ENCODE peak calls at places on chromosomes 4 and X, in ten cellular contexts. N, D, S, O, L, Y, G, W, T and Q are unnamed samples.
A peak's percentile ranks its signal among the peaks of the same experiment; 100 is the strongest.

GRCh38 chr4:3040447-3041191 is 33.7 kb downstream of the HTT-AS start:
- DNase-seq in D (no peak), Y (no peak), G (no peak), L (no peak), N (peak; percentile 34), O (no peak), T (no peak), S (no peak), W (no peak), Q (no peak)

GRCh38 chr4:149790172-149790907 is 25.3 kb downstream of the IQCM start:
- DNase-seq in D (no peak), O (no peak), N (no peak), T (no peak), S (no peak), Y (no peak), G (no peak), W (no peak), L (peak; percentile 1), Q (no peak)

GRCh38 chr4:101345596-101346311 is 1.6 kb downstream of the PPP3CA start:
- DNase-seq in W (no peak), S (peak; percentile 23), T (peak; percentile 72), D (peak; percentile 54), O (peak; percentile 35), L (peak; percentile 65), N (peak; percentile 78), Y (peak; percentile 65), G (peak; percentile 76), Q (no peak)

GRCh38 chr4:153000068-153000420 is 63.9 kb downstream of the FHDC1 start:
- DNase-seq in O (no peak), D (no peak), T (no peak), L (no peak), S (no peak), W (no peak), N (no peak), G (no peak), Y (no peak), Q (no peak)

GRCh38 chr4:99921174-99921573 is 25.2 kb downstream of the DNAJB14 start:
- DNase-seq in G (no peak), Y (no peak), W (no peak), T (no peak), D (no peak), S (no peak), O (no peak), L (no peak), N (no peak), Q (no peak)

GRCh38 chr4:123807187-123807586 is 410.6 kb downstream of the SPRY1 start:
- DNase-seq in L (no peak), D (no peak), G (no peak), S (no peak), T (no peak), W (no peak), N (no peak), Y (no peak), O (no peak), Q (no peak)

GRCh38 chr4:108037884-108038283 is 48.2 kb downstream of the HADH start:
- DNase-seq in T (no peak), S (no peak), L (no peak), O (no peak), Y (no peak), N (no peak), D (no peak), G (no peak), W (no peak), Q (no peak)

GRCh38 chr4:2848449-2848848 is 4.8 kb downstream of the ADD1 start:
- DNase-seq in Y (no peak), S (no peak), N (no peak), W (no peak), D (no peak), T (no peak), G (no peak), L (peak; percentile 49), O (no peak), Q (no peak)

GRCh38 chrX:96081891-96082290 is 602.8 kb upstream of the DIAPH2 start:
- DNase-seq in Y (no peak), T (no peak), N (no peak), O (no peak), G (no peak), D (no peak), W (no peak), L (no peak), S (no peak), Q (no peak)

GRCh38 chr4:38322709-38323108 is 341.3 kb upstream of the KLF3 start:
- DNase-seq in D (peak; percentile 41), S (no peak), G (no peak), W (no peak), L (no peak), T (no peak), N (no peak), Y (no peak), O (no peak), Q (no peak)

GRCh38 chr4:112517067-112517588 is 1.1 kb upstream of the NEUROG2 start:
- DNase-seq in S (no peak), G (no peak), O (no peak), T (peak; percentile 37), D (no peak), Y (no peak), N (no peak), W (no peak), L (peak; percentile 32), Q (no peak)

GRCh38 chrX:72105436-72105835 is 26.3 kb downstream of the RTL5 start:
- DNase-seq in L (no peak), T (no peak), W (no peak), O (no peak), D (no peak), Y (peak; percentile 81), G (no peak), S (peak; percentile 22), N (no peak), Q (no peak)

GRCh38 chr4:78325244-78326187 is 226.1 kb upstream of the ANXA3 start:
- DNase-seq in G (peak; percentile 25), N (no peak), W (no peak), L (no peak), Y (no peak), S (no peak), T (no peak), D (no peak), O (no peak), Q (no peak)

GRCh38 chr4:186192068-186192751 is 843 bp downstream of the CYP4V2 start:
- DNase-seq in Y (peak; percentile 53), L (peak; percentile 62), W (no peak), G (peak; percentile 37), O (no peak), S (no peak), T (peak; percentile 41), N (no peak), D (no peak), Q (no peak)

GRCh38 chrX:65999029-65999562 is 40.8 kb downstream of the VSIG4 start:
- DNase-seq in W (no peak), T (no peak), N (no peak), G (no peak), S (no peak), L (no peak), Y (no peak), O (no peak), D (no peak), Q (no peak)

GRCh38 chrX:139909716-139910115 is 23.1 kb downstream of the ATP11C start:
- DNase-seq in T (no peak), O (no peak), W (no peak), S (no peak), N (no peak), L (no peak), D (no peak), Y (no peak), G (no peak), Q (no peak)

GRCh38 chrX:124346064-124346876 is at the start of gene SH2D1A:
- DNase-seq in O (no peak), D (no peak), T (peak; percentile 15), G (no peak), N (no peak), W (no peak), L (no peak), Y (peak; percentile 52), S (no peak), Q (no peak)

GRCh38 chr4:136864580-136865185 is 667.6 kb downstream of the PCDH18 start:
- DNase-seq in D (no peak), O (no peak), N (peak; percentile 6), W (no peak), L (peak; percentile 79), T (peak; percentile 16), Y (peak; percentile 23), G (peak; percentile 85), S (no peak), Q (no peak)

GRCh38 chr4:76733380-76733779 is 164.6 kb downstream of the SOWAHB start:
- DNase-seq in N (no peak), O (no peak), L (no peak), D (no peak), Y (no peak), T (no peak), W (no peak), G (no peak), S (no peak), Q (no peak)

GRCh38 chr4:107392951-107393350 is 327.1 kb downstream of the PAPSS1 start:
- DNase-seq in L (peak; percentile 3), Y (no peak), S (no peak), G (peak; percentile 11), D (no peak), T (no peak), O (no peak), W (no peak), N (no peak), Q (no peak)

GRCh38 chrX:101260435-101260834 is 30.7 kb downstream of the TAF7L start:
- DNase-seq in N (no peak), Y (no peak), T (no peak), L (peak; percentile 5), O (no peak), S (no peak), W (no peak), G (peak; percentile 8), D (no peak), Q (no peak)

GRCh38 chr4:7206856-7207567 is 14.7 kb downstream of the SORCS2 start:
- DNase-seq in N (no peak), W (peak; percentile 44), T (no peak), L (peak; percentile 27), Y (no peak), O (peak; percentile 51), S (no peak), G (peak; percentile 89), D (peak; percentile 82), Q (no peak)

GRCh38 chr4:87219648-87220093 is 747 bp downstream of the KLHL8 start:
- DNase-seq in T (peak; percentile 61), L (peak; percentile 66), G (peak; percentile 62), O (no peak), Y (no peak), D (peak; percentile 70), S (peak; percentile 8), N (no peak), W (no peak), Q (no peak)

GRCh38 chrX:50594788-50595187 is 124.2 kb upstream of the DGKK start:
- DNase-seq in G (no peak), Y (no peak), S (no peak), O (no peak), L (no peak), T (no peak), N (no peak), D (no peak), W (no peak), Q (no peak)